ENCODE peak calls at places on chromosome 12, in ten cellular contexts. Y is activated T-helper 1 cell treated with Interleukin-2 at 50 U/mL for 16 hours, C is heart right ventricle, P is left ventricle myocardium superior, T is GM18507, N is GM04504, B is Karpas-422, E is NCI-H1105 treated with DMSO at 0.1 percent for 48 hours, Q is head of caudate nucleus, M is stromal cell of bone marrow. W is an unnamed sample.

GRCh38 chr12:87469295-87469694 is 559.9 kb downstream of the C12orf50 start:
- DNase-seq in Y (no peak), B (no peak), M (peak; percentile 9), T (no peak), C (no peak), P (no peak), N (no peak), E (no peak), Q (no peak), W (no peak)

GRCh38 chr12:104686196-104686595 is 229.4 kb downstream of the CHST11 start:
- DNase-seq in P (no peak), C (no peak), M (no peak), Q (no peak), Y (no peak), E (no peak), B (no peak), T (no peak), N (no peak), W (no peak)

GRCh38 chr12:46005823-46006222 is 15.4 kb upstream of the SCAF11 start:
- DNase-seq in M (no peak), N (no peak), E (no peak), C (no peak), Q (no peak), P (no peak), Y (no peak), B (no peak), T (no peak), W (no peak)

GRCh38 chr12:21912318-21912717 is 28.9 kb downstream of the ABCC9 start:
- DNase-seq in C (no peak), Y (no peak), E (no peak), N (no peak), P (no peak), B (no peak), Q (no peak), T (no peak), M (no peak), W (no peak)

GRCh38 chr12:51948066-51948465 is 3.4 kb upstream of the ACVR1B start:
- DNase-seq in M (no peak), B (no peak), Y (no peak), T (no peak), P (no peak), E (no peak), Q (no peak), C (no peak), N (no peak), W (no peak)

GRCh38 chr12:64256166-64256800 is 34.2 kb upstream of the KICS2 start:
- DNase-seq in E (peak; percentile 72), N (peak; percentile 32), P (no peak), B (peak; percentile 86), Y (no peak), T (no peak), C (peak; percentile 29), Q (no peak), M (peak; percentile 39), W (no peak)

GRCh38 chr12:42652048-42652447 is 62.5 kb upstream of the PRICKLE1 start:
- DNase-seq in P (no peak), C (no peak), Q (no peak), B (no peak), T (no peak), N (no peak), E (no peak), M (no peak), Y (no peak), W (no peak)

GRCh38 chr12:54980341-54980740 is 4.2 kb downstream of the TESPA1 start:
- DNase-seq in B (no peak), E (no peak), Y (peak; percentile 36), N (no peak), C (no peak), T (no peak), M (no peak), Q (no peak), P (no peak), W (no peak)

GRCh38 chr12:52813885-52814709 is at the start of gene KRT4:
- DNase-seq in B (no peak), C (no peak), P (no peak), N (peak; percentile 31), M (no peak), T (no peak), E (no peak), Y (no peak), Q (no peak), W (no peak)